ENCODE peak calls at places on chromosomes 12 and 14, in eight cellular contexts. L is transverse colon; J is GM23248; S is NT2/D1; N is tibial artery; O is SJCRH30; E is CD8-positive, alpha-beta T cell; D is A673. Q is an unnamed sample. For H3K4me1, the result is how much of the 10 kb centered on the place peaks cover.

GRCh38 chr12:123062682-123063426 is 82.4 kb downstream of the ARL6IP4 start:
- DNase-seq in D (no peak), S (no peak), E (no peak), O (peak), L (no peak), N (peak), J (peak), Q (peak)

GRCh38 chr12:52147367-52147972 is 44.3 kb downstream of the KRT80 start:
- DNase-seq in L (peak), J (peak), O (peak), S (no peak), E (no peak), N (peak), D (peak), Q (peak)

GRCh38 chr14:104752338-104752734 is 611 bp upstream of the SIVA1 start:
- DNase-seq in E (no peak), J (no peak), S (no peak), L (no peak), O (no peak), D (no peak), N (no peak), Q (no peak)

GRCh38 chr12:115046805-115047204 is 362.8 kb upstream of the TBX3 start:
- DNase-seq in D (no peak), J (no peak), L (no peak), O (no peak), S (no peak), N (no peak), E (no peak), Q (no peak)

GRCh38 chr12:11204173-11204572 is 17.4 kb upstream of the TAS2R42 start:
- DNase-seq in J (no peak), S (no peak), N (no peak), L (no peak), E (no peak), D (no peak), O (no peak), Q (no peak)

GRCh38 chr12:32024884-32025599 is 65.8 kb downstream of the RESF1 start:
- DNase-seq in L (no peak), O (no peak), E (no peak), N (no peak), S (no peak), J (no peak), D (no peak), Q (no peak)

GRCh38 chr14:104741803-104742251 is 11.1 kb upstream of the SIVA1 start:
- DNase-seq in E (no peak), D (no peak), N (no peak), O (no peak), L (no peak), J (no peak), S (no peak), Q (no peak)

GRCh38 chr12:124716208-124717141 is 147.2 kb downstream of the SCARB1 start:
- DNase-seq in E (no peak), J (no peak), O (no peak), D (no peak), S (no peak), N (no peak), L (no peak), Q (no peak)

GRCh38 chr12:53601296-53601847 is 24.8 kb downstream of the ATF7 start:
- DNase-seq in L (no peak), D (peak), E (no peak), S (no peak), J (no peak), O (no peak), N (no peak), Q (no peak)

GRCh38 chr12:3841783-3842182 is 31.4 kb downstream of the PARP11 start:
- DNase-seq in L (no peak), D (no peak), O (no peak), E (no peak), S (no peak), J (no peak), N (no peak), Q (no peak)

GRCh38 chr14:91173221-91173670 is 59.4 kb downstream of the DGLUCY start:
- DNase-seq in S (peak), O (peak), L (peak), J (peak), N (peak), E (peak), D (peak), Q (no peak)

GRCh38 chr14:22971152-22971551 is 11.2 kb downstream of the AJUBA start:
- DNase-seq in N (no peak), D (no peak), J (no peak), E (no peak), S (no peak), L (no peak), O (no peak), Q (no peak)

GRCh38 chr14:37592288-37593274 is 2.5 kb downstream of the FOXA1 start:
- DNase-seq in S (no peak), L (peak), O (no peak), J (no peak), E (no peak), N (no peak), D (no peak), Q (no peak)

GRCh38 chr12:132202929-132203721 is 58.9 kb downstream of the NOC4L start:
- DNase-seq in D (no peak), N (no peak), E (no peak), S (no peak), L (no peak), J (no peak), O (no peak), Q (no peak)

GRCh38 chr14:74135386-74135785 is 50.6 kb downstream of the LIN52 start:
- DNase-seq in E (no peak), D (no peak), J (peak), L (no peak), O (no peak), S (no peak), N (no peak), Q (no peak)

GRCh38 chr12:128807161-128807724 is 16.5 kb downstream of the SLC15A4 start:
- DNase-seq in S (no peak), L (no peak), D (no peak), E (no peak), N (no peak), O (no peak), J (no peak), Q (no peak)

GRCh38 chr14:58607571-58608317 is 30.0 kb upstream of the DACT1 start:
- DNase-seq in L (no peak), S (no peak), O (no peak), E (no peak), D (no peak), J (peak), N (no peak), Q (peak)

GRCh38 chr12:130041983-130042812 is 120.1 kb upstream of the FZD10 start:
- DNase-seq in O (no peak), J (peak), N (no peak), D (no peak), L (peak), E (no peak), S (peak), Q (no peak)

GRCh38 chr14:93005135-93005813 is 82.3 kb downstream of the CHGA start:
- DNase-seq in J (no peak), S (no peak), O (no peak), N (peak), D (no peak), E (no peak), L (no peak), Q (no peak)
- H3K4me1 ChIP-seq in J (under half), S (under half), O (under half), N (under half), D (under half), E (under half), L (under half), Q (under half)

GRCh38 chr14:89304972-89305703 is 111.9 kb downstream of the FOXN3 start:
- DNase-seq in S (no peak), D (peak), L (peak), O (peak), N (peak), E (no peak), J (peak), Q (no peak)
- H3K4me1 ChIP-seq in S (under half), D (under half), L (under half), O (under half), N (under half), E (under half), J (under half), Q (under half)

DNA sequence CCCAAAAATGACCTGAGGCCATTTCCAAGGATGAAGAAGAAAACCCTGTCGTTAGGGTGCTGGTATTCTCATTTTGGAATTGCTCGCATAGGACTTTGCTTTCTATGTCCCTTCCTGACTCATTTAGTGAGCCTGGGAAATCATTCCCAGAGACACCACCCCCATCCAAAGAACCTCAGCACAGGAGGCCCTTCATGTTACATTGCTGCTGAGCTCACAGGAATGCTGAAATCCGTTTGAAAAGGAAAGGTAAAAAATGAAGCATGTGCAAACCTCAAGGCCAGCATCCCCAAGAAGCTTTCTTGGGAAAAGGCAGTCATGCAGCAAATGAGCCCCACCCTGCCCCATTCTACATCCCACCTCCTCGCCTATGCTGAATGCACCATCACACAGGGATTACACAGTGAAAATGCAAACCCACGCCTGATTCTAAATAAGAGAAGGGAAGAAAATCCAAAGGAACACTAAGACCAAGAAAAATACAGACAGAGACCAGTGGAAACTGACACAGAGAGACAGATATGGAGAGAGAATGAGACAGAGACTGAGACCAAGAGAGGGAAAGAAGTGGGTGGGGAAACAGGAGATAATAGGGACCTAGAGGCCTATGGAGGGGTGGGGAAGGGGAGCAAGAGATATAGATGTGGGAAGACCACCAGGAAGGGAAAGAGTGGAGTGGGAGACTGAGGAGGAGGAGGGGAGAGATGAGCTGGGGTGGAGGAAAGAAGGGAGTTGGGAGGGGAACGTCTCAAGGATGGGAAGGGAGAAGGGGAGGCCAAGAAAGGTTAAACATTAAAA is 33.5 kb downstream of the NIN start:
- DNase-seq in S (no peak), L (no peak), N (no peak), D (no peak), O (no peak), E (no peak), J (no peak), Q (no peak)
- H3K4me1 ChIP-seq in S (under half), L (under half), N (under half), D (under half), O (under half), E (under half), J (under half), Q (under half)

GRCh38 chr14:68268719-68269118 is 449.1 kb downstream of the RAD51B start:
- DNase-seq in D (no peak), J (no peak), N (no peak), E (no peak), O (no peak), S (no peak), L (no peak), Q (no peak)
- H3K4me1 ChIP-seq in D (under half), J (under half), N (under half), E (under half), O (under half), S (under half), L (under half), Q (under half)

GRCh38 chr12:27334052-27334720 is 1.6 kb downstream of the BMAL2 start:
- DNase-seq in L (no peak), E (no peak), D (no peak), N (no peak), J (peak), O (no peak), S (no peak), Q (no peak)

GRCh38 chr12:27334721-27335082 is 2.1 kb downstream of the BMAL2 start:
- DNase-seq in O (no peak), D (no peak), E (no peak), N (no peak), J (no peak), L (no peak), S (no peak), Q (no peak)

GRCh38 chr12:27332407-27333310 is at the start of gene BMAL2:
- DNase-seq in E (no peak), D (peak), N (no peak), L (peak), O (peak), J (peak), S (peak), Q (no peak)

GRCh38 chr12:27331927-27332324 is 710 bp upstream of the BMAL2 start:
- DNase-seq in L (no peak), N (no peak), O (no peak), D (no peak), E (no peak), S (no peak), J (peak), Q (no peak)

GRCh38 chr12:27333311-27334009 is 824 bp downstream of the BMAL2 start:
- DNase-seq in D (peak), O (peak), E (peak), J (peak), N (peak), L (peak), S (no peak), Q (peak)
- H3K4me1 ChIP-seq in D (under half), O (under half), E (under half), J (under half), N (under half), L (under half), S (under half), Q (half or more)

DNA sequence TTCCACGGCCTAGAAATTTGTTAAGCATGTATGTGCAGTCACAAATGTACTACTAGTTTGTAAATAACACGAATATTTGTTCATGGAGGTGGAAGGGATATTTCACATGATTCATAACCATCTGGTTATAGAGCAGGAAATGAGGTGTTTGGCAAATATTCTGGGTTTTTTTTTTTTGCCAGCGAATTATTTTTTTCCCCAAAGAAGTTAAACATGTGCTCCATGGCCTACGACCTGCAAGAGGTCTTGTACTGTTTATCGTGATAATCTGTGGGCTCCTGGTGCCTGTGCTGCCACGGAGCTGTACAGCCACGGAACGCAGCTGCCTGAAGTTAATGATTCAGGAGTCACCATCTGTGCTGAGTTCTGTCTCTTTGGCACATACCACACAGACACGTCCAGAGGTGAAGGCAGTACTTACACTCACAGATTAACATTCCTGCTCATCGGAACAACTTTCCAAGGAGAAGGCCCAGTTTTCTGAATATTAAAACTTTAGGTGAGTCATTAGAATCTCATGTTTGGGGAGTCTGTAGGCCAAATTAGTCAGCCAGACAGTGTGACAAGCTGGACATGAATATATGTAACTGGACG is 156.3 kb downstream of the TMX1 start:
- DNase-seq in L (peak), S (no peak), O (peak), E (no peak), D (no peak), N (no peak), J (peak), Q (peak)
- H3K4me1 ChIP-seq in L (under half), S (under half), O (under half), E (under half), D (under half), N (under half), J (half or more), Q (half or more)

DNA sequence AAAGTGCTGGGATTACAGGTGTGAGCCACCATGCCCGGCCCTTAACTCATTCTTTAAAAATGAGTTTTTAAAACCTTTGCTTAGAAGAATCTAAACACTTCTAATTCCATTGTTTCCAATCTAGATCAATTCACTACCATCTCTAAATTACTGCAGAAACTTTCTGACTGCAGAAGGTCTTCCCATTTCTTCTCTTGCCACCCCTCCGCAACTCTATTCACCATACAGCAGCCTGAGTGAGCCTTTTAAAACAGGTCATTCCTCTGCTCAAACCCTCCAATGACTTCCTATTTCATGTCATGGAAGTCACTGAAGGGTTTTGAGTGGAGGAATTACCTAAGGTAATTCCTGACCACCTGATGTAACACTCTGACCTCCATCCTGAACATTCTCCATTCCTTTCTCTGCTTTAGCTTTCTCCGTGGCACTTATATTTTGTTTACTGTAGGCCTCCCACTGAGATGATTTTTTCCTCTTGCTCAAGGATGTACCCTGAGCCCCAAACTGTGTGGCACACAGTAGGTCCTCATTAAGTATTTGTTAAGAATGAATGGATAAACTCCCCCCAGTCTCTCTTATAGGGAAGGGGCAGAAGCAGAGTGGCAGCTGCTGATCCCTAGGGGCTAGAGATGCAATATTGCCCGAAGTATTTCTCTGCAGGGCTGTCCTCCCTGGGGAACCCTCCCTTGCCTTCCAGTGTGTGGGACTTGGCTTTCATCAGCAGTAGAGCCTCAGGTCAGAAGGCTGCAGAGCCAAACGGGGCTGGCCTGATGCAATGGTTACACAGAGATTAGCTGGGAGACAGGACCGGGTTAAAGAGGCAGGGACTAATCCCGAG is 1.2 kb downstream of the DDIT3 start:
- DNase-seq in J (peak), O (peak), E (no peak), L (peak), N (peak), D (peak), S (no peak), Q (no peak)
- H3K4me1 ChIP-seq in J (under half), O (under half), E (under half), L (under half), N (under half), D (under half), S (under half), Q (under half)